ENCODE peak calls at places on chromosomes 12 and 14, in ten cellular contexts. H, B, Q, R, Y, U, V, T, C and G are unnamed samples.

GRCh38 chr12:52524898-52525591 is 4.9 kb upstream of the KRT5 start:
- DNase-seq in Q (no peak), T (no peak), Y (no peak), R (no peak), V (no peak), H (no peak), C (no peak), B (no peak), U (no peak), G (peak)

GRCh38 chr12:49636979-49637378 is 13.6 kb downstream of the PRPF40B start:
- DNase-seq in B (peak), Y (peak), Q (peak), V (no peak), T (peak), H (no peak), U (no peak), R (no peak), C (peak), G (no peak)

GRCh38 chr12:77640356-77640755 is 190.3 kb upstream of the NAV3 start:
- DNase-seq in U (no peak), T (no peak), Q (no peak), C (no peak), V (no peak), R (no peak), B (no peak), H (no peak), Y (no peak), G (no peak)

GRCh38 chr12:49296034-49296835 is 1.3 kb downstream of the PRPH start:
- DNase-seq in Y (no peak), U (peak), Q (peak), T (no peak), B (no peak), C (no peak), V (no peak), H (peak), R (no peak), G (peak)

GRCh38 chr14:29846339-29847129 is 81.1 kb downstream of the PRKD1 start:
- DNase-seq in Q (no peak), T (peak), H (no peak), U (no peak), B (no peak), V (no peak), Y (peak), C (peak), R (no peak), G (no peak)

GRCh38 chr14:100735271-100735670 is 8.6 kb downstream of the DLK1 start:
- DNase-seq in T (no peak), H (no peak), Y (no peak), V (no peak), R (no peak), C (no peak), Q (no peak), U (no peak), B (no peak), G (no peak)

GRCh38 chr14:101887219-101887618 is 77.2 kb upstream of the DYNC1H1 start:
- DNase-seq in Y (no peak), T (no peak), C (no peak), B (no peak), Q (no peak), H (no peak), U (no peak), V (no peak), R (no peak), G (no peak)

GRCh38 chr12:110104188-110104969 is 19.8 kb upstream of the IFT81 start:
- DNase-seq in R (no peak), Q (no peak), C (no peak), H (no peak), B (peak), V (no peak), U (no peak), T (peak), Y (peak), G (no peak)

GRCh38 chr12:107654866-107655265 is 30.7 kb upstream of the PWP1 start:
- DNase-seq in Q (no peak), Y (peak), U (no peak), R (no peak), H (no peak), B (no peak), C (no peak), V (no peak), T (no peak), G (no peak)

GRCh38 chr12:51521554-51522276 is 69.3 kb upstream of the SCN8A start:
- DNase-seq in H (no peak), Y (peak), Q (no peak), V (no peak), R (no peak), B (peak), C (no peak), U (no peak), T (peak), G (no peak)

GRCh38 chr12:6866163-6866919 is 990 bp upstream of the TPI1 start:
- DNase-seq in Y (peak), R (no peak), V (no peak), Q (no peak), H (no peak), B (no peak), C (no peak), U (no peak), T (no peak), G (no peak)

GRCh38 chr14:61493239-61493638 is 171.9 kb downstream of the PRKCH start:
- DNase-seq in Q (no peak), V (no peak), C (peak), H (no peak), B (peak), U (no peak), Y (peak), R (no peak), T (peak), G (no peak)

GRCh38 chr12:51926064-51926632 is 18.8 kb downstream of the ACVRL1 start:
- DNase-seq in Q (no peak), V (no peak), B (peak), H (no peak), R (no peak), T (no peak), Y (no peak), U (no peak), C (no peak), G (no peak)

GRCh38 chr12:68003777-68004176 is 14.5 kb downstream of the IFNG-AS1 start:
- DNase-seq in T (no peak), B (no peak), Q (no peak), C (no peak), Y (no peak), V (no peak), H (no peak), R (no peak), U (no peak), G (no peak)

GRCh38 chr12:47033797-47034555 is 45.4 kb upstream of the PCED1B start:
- DNase-seq in B (peak), H (no peak), V (no peak), Q (no peak), C (no peak), T (no peak), Y (no peak), U (no peak), R (no peak), G (no peak)

GRCh38 chr14:64702493-64703392 is 1.5 kb upstream of the PLEKHG3 start:
- DNase-seq in B (no peak), V (no peak), C (no peak), H (peak), R (no peak), U (peak), Y (no peak), Q (no peak), T (no peak), G (peak)

GRCh38 chr12:102454330-102454729 is 26.0 kb downstream of the IGF1 start:
- DNase-seq in U (no peak), R (no peak), V (no peak), B (no peak), T (no peak), Y (no peak), C (no peak), H (no peak), Q (no peak), G (no peak)

GRCh38 chr14:89748004-89748403 is 206.5 kb downstream of the EFCAB11 start:
- DNase-seq in B (no peak), Y (peak), C (peak), H (no peak), V (no peak), T (peak), R (no peak), U (no peak), Q (no peak), G (no peak)

GRCh38 chr12:75364918-75365317 is 26.0 kb upstream of the GLIPR1L2 start:
- DNase-seq in Y (peak), B (peak), C (no peak), H (no peak), U (no peak), T (peak), Q (no peak), V (no peak), R (no peak), G (no peak)

GRCh38 chr12:124814741-124815613 is 48.7 kb downstream of the SCARB1 start:
- DNase-seq in U (peak), T (no peak), Y (peak), R (no peak), B (no peak), H (no peak), Q (no peak), V (no peak), C (no peak), G (no peak)

GRCh38 chr12:31591308-31591901 is 469 bp upstream of the DENND5B start:
- DNase-seq in Y (peak), H (no peak), V (no peak), B (peak), U (no peak), T (no peak), C (no peak), Q (no peak), R (no peak), G (no peak)

GRCh38 chr12:51788876-51789275 is 59.6 kb downstream of the FIGNL2 start:
- DNase-seq in B (peak), H (no peak), T (peak), C (peak), Y (peak), V (no peak), Q (no peak), U (no peak), R (no peak), G (no peak)

GRCh38 chr12:50112456-50113218 is 601 bp downstream of the COX14 start:
- DNase-seq in Y (no peak), B (no peak), R (no peak), Q (no peak), U (no peak), H (no peak), C (no peak), V (no peak), T (no peak), G (no peak)

GRCh38 chr12:124088232-124088907 is 115.4 kb downstream of the ZNF664 start:
- DNase-seq in H (no peak), V (no peak), Y (no peak), R (no peak), C (no peak), Q (no peak), B (no peak), T (no peak), U (no peak), G (no peak)

GRCh38 chr14:59464651-59465569 is at the start of gene GPR135:
- DNase-seq in C (no peak), B (peak), R (no peak), U (peak), Y (peak), V (peak), H (peak), T (peak), Q (peak), G (peak)

GRCh38 chr14:51638071-51638944 is 13.4 kb upstream of the FRMD6 start:
- DNase-seq in V (no peak), R (no peak), C (no peak), U (no peak), H (no peak), B (peak), T (no peak), Y (peak), Q (no peak), G (peak)

GRCh38 chr12:48001426-48002178 is 2.7 kb downstream of the COL2A1 start:
- DNase-seq in B (peak), U (no peak), Q (no peak), H (peak), C (no peak), V (no peak), R (no peak), T (no peak), Y (no peak), G (no peak)

GRCh38 chr14:34678306-34678705 is 36.1 kb downstream of the CFL2 start:
- DNase-seq in Y (no peak), U (no peak), B (peak), V (no peak), Q (no peak), C (no peak), R (no peak), T (no peak), H (no peak), G (no peak)

GRCh38 chr14:100417466-100417865 is 94.3 kb downstream of the SLC25A47 start:
- DNase-seq in V (no peak), H (no peak), Q (no peak), T (peak), B (peak), R (no peak), Y (peak), C (peak), U (no peak), G (no peak)

GRCh38 chr12:26771861-26772260 is 61.1 kb downstream of the ITPR2 start:
- DNase-seq in Q (no peak), B (no peak), T (no peak), C (no peak), Y (no peak), V (no peak), U (no peak), H (no peak), R (no peak), G (no peak)

GRCh38 chr12:93741741-93742085 is 64.5 kb downstream of the CRADD start:
- DNase-seq in Y (no peak), V (no peak), Q (peak), U (no peak), B (no peak), R (no peak), H (no peak), T (no peak), C (no peak), G (no peak)

GRCh38 chr14:59126714-59127436 is 61.6 kb upstream of the DAAM1 start:
- DNase-seq in C (no peak), B (peak), T (peak), Q (no peak), R (no peak), V (no peak), Y (peak), U (no peak), H (no peak), G (no peak)

GRCh38 chr12:108845696-108846095 is 11.7 kb downstream of the SSH1 start:
- DNase-seq in B (no peak), R (no peak), Y (no peak), C (no peak), Q (no peak), H (no peak), V (no peak), U (no peak), T (no peak), G (no peak)

DNA sequence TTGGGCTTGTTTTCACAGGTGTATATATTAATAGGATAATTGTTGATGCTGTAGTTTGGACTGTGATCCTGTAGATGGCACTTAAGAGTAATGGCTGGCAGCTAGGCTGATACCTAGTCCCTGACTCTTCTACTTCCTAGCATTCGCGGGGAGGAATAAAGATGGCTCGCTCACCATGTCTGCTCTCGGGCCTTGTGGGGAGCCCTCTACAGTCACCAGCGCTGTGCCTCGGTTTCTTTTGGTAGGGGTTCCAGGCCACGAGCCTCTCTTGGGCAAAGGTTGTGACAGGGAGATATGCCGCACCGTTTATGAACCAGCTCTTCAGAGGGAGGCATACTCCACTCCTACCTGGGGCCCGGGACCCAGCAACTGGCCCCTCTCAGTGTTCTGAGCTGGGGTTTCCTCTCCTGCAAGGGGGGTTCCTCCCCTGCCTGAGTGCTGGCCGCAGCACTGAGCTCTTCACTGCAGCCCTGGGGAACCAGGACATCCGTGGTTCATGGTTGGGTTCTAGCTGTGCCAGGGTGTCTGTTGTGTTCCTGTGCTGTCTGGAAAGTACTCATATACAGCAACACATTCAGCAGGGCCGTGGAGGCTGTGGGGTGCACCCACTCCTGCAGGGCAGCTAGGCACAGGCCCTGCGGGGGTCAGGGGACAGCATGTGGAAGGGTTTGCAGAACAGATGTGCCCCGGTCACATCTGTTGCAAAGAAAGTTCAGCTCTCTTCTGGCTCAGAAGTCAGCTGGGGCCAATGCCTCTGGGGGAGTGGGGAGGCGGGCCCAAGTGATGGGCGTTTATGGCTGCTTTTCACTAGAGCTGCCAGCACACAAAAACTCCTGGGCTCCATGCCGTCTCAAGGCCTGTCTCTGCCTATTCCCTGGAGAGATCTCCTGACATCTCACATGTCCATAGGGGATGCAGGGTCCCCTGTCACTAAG is 147.9 kb downstream of the PPFIA2 start:
- DNase-seq in H (no peak), T (peak), C (no peak), U (no peak), V (no peak), R (no peak), B (peak), Y (peak), Q (no peak), G (no peak)
- TF ChIP-seq CTCF in H (peak), T (peak), C (peak), U (no peak), V (no peak), R (no peak), B (peak), Y (peak), Q (no peak), G (no peak)

DNA sequence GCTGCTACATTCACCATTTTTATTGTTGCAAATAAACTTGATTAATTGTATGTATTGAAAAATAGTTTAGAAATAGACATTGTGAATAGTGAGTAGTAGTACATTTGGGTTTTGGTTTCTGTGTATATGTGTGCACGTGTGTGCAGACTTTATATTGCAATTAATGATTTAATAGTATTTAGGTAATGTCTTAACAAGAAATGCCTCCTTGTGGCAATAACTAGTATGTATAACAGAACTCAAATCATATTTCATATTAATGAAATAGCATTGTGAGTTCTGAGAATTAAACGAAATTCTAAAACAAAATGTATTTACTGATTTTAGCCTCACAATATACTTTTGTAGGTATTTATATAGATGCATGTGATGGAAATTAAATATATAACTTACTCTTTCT is 100.1 kb downstream of the SCAF11 start:
- DNase-seq in B (no peak), V (no peak), C (no peak), R (no peak), Y (no peak), Q (no peak), H (no peak), U (no peak), T (no peak), G (no peak)
- TF ChIP-seq CTCF in B (no peak), V (no peak), C (peak), R (no peak), Y (no peak), Q (no peak), H (no peak), U (no peak), T (no peak), G (no peak)

GRCh38 chr14:96497586-96497985 is 4.6 kb upstream of the PAPOLA start:
- DNase-seq in U (no peak), C (no peak), R (no peak), H (no peak), Q (no peak), B (no peak), Y (no peak), V (no peak), T (no peak), G (no peak)

GRCh38 chr14:96502621-96503251 is 554 bp downstream of the PAPOLA start:
- DNase-seq in Q (no peak), C (no peak), Y (peak), V (no peak), H (peak), R (no peak), B (peak), U (peak), T (peak), G (no peak)

GRCh38 chr14:96497087-96497486 is 5.1 kb upstream of the PAPOLA start:
- DNase-seq in Q (no peak), T (no peak), C (no peak), U (no peak), V (no peak), B (no peak), R (no peak), H (no peak), Y (peak), G (no peak)

GRCh38 chr14:96501383-96501745 is 818 bp upstream of the PAPOLA start:
- DNase-seq in U (no peak), C (no peak), R (no peak), H (no peak), Q (no peak), Y (peak), T (no peak), B (no peak), V (no peak), G (no peak)

GRCh38 chr14:96501746-96502620 is at the start of gene PAPOLA:
- DNase-seq in C (peak), B (peak), H (peak), V (peak), Q (peak), T (peak), U (peak), Y (peak), R (peak), G (peak)
- TF ChIP-seq CTCF in C (no peak), B (no peak), H (peak), V (no peak), Q (no peak), T (peak), U (peak), Y (no peak), R (peak), G (no peak)

GRCh38 chr14:74879427-74880180 is 2.1 kb upstream of the DLST start:
- DNase-seq in Y (no peak), V (no peak), T (no peak), B (no peak), U (no peak), R (no peak), Q (no peak), H (no peak), C (no peak), G (no peak)

GRCh38 chr14:74881425-74882102 is at the start of gene DLST:
- DNase-seq in Q (peak), C (peak), U (peak), V (peak), T (peak), H (peak), Y (peak), R (peak), B (peak), G (peak)

GRCh38 chr14:74886001-74886400 is 4.3 kb downstream of the DLST start:
- DNase-seq in R (no peak), U (no peak), Q (no peak), H (no peak), V (no peak), T (peak), B (peak), C (peak), Y (peak), G (no peak)

GRCh38 chr14:74882103-74882920 is 596 bp downstream of the DLST start:
- DNase-seq in B (peak), C (no peak), T (peak), H (peak), U (peak), R (peak), Q (no peak), Y (peak), V (no peak), G (peak)
- TF ChIP-seq CTCF in B (no peak), C (no peak), T (no peak), H (no peak), U (no peak), R (no peak), Q (no peak), Y (no peak), V (no peak), G (no peak)

DNA sequence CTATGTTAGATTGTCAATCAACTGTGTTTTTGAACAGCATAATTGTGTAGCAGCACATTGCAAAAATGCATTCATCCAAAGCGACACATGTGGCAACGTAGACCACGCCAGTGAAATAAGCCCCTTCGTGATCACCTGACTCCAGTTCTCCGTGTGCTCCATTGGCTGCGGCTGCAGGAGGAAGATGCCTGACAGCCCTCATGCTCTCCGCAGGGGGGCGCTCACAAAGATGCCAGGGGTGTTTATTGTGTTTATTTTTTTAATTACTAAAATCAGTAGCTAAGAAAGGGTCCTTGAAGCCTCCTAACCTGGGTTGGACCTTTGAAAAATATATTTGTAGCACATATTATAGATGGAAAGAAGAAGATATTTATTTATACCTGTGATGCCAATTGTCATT is 116.3 kb downstream of the SLC15A4 start:
- DNase-seq in T (no peak), V (no peak), U (no peak), H (no peak), C (no peak), Q (no peak), B (no peak), R (no peak), Y (no peak), G (no peak)
- TF ChIP-seq CTCF in T (no peak), V (no peak), U (no peak), H (no peak), C (no peak), Q (no peak), B (no peak), R (no peak), Y (no peak), G (no peak)